ENCODE peak calls at places on chromosomes 2 and 18, in ten cellular contexts. O is fibroblast of mammary gland, R is dorsolateral prefrontal cortex, D is uterus, T is PC-3, M is foreskin fibroblast, K is neural crest cell, Q is mesothelial cell of epicardium, Z is AG10803, C is fibroblast of villous mesenchyme. A is an unnamed sample.
A peak's percentile ranks its signal among the peaks of the same experiment; 100 is the strongest.

GRCh38 chr18:64966667-64967066 is 784.1 kb upstream of the CDH7 start:
- DNase-seq in O (no peak), R (no peak), D (no peak), T (peak; percentile 39), M (peak; percentile 2), K (no peak), Q (no peak), Z (no peak), C (no peak), A (no peak)

GRCh38 chr18:49814147-49814499 is 790 bp upstream of the ACAA2 start:
- DNase-seq in O (peak; percentile 75), R (peak; percentile 33), D (peak; percentile 65), T (peak; percentile 16), M (peak; percentile 47), K (peak; percentile 50), Q (peak; percentile 32), Z (peak; percentile 58), C (peak; percentile 78), A (peak; percentile 74)

GRCh38 chr18:49817947-49818346 is 4.6 kb upstream of the ACAA2 start:
- DNase-seq in O (no peak), R (no peak), D (no peak), T (no peak), M (no peak), K (no peak), Q (no peak), Z (no peak), C (no peak), A (no peak)

GRCh38 chr2:181153886-181154285 is 173.5 kb downstream of the UBE2E3 start:
- DNase-seq in O (no peak), R (no peak), D (no peak), T (no peak), M (no peak), K (no peak), Q (no peak), Z (peak; percentile 40), C (no peak), A (no peak)

GRCh38 chr18:38966846-38967245 is 1401.2 kb upstream of the CELF4 start:
- DNase-seq in O (no peak), R (no peak), D (no peak), T (peak; percentile 3), M (no peak), K (no peak), Q (no peak), Z (no peak), C (no peak), A (no peak)

GRCh38 chr2:8806885-8807701 is 30.3 kb downstream of the KIDINS220 start:
- DNase-seq in O (no peak), R (no peak), D (no peak), T (no peak), M (no peak), K (no peak), Q (no peak), Z (no peak), C (no peak), A (no peak)

GRCh38 chr18:73791081-73791480 is 356.6 kb downstream of the FBXO15 start:
- DNase-seq in O (peak; percentile 82), R (no peak), D (no peak), T (no peak), M (peak; percentile 56), K (no peak), Q (no peak), Z (peak; percentile 79), C (peak; percentile 16), A (no peak)

GRCh38 chr2:240879105-240879504 is 10.5 kb downstream of the AGXT start:
- DNase-seq in O (no peak), R (no peak), D (no peak), T (no peak), M (no peak), K (no peak), Q (no peak), Z (no peak), C (no peak), A (no peak)

GRCh38 chr2:238134393-238134785 is 4.1 kb upstream of the KLHL30 start:
- DNase-seq in O (no peak), R (no peak), D (no peak), T (no peak), M (no peak), K (no peak), Q (no peak), Z (no peak), C (no peak), A (no peak)

GRCh38 chr2:238135601-238136150 is 2.8 kb upstream of the KLHL30 start:
- DNase-seq in O (no peak), R (no peak), D (no peak), T (no peak), M (no peak), K (no peak), Q (no peak), Z (no peak), C (no peak), A (no peak)

GRCh38 chr2:238132463-238133450 is 5.7 kb upstream of the KLHL30 start:
- DNase-seq in O (no peak), R (no peak), D (no peak), T (no peak), M (no peak), K (no peak), Q (no peak), Z (no peak), C (no peak), A (no peak)

GRCh38 chr2:238131761-238132462 is 6.6 kb upstream of the KLHL30 start:
- DNase-seq in O (no peak), R (no peak), D (no peak), T (no peak), M (no peak), K (no peak), Q (no peak), Z (no peak), C (no peak), A (no peak)

DNA sequence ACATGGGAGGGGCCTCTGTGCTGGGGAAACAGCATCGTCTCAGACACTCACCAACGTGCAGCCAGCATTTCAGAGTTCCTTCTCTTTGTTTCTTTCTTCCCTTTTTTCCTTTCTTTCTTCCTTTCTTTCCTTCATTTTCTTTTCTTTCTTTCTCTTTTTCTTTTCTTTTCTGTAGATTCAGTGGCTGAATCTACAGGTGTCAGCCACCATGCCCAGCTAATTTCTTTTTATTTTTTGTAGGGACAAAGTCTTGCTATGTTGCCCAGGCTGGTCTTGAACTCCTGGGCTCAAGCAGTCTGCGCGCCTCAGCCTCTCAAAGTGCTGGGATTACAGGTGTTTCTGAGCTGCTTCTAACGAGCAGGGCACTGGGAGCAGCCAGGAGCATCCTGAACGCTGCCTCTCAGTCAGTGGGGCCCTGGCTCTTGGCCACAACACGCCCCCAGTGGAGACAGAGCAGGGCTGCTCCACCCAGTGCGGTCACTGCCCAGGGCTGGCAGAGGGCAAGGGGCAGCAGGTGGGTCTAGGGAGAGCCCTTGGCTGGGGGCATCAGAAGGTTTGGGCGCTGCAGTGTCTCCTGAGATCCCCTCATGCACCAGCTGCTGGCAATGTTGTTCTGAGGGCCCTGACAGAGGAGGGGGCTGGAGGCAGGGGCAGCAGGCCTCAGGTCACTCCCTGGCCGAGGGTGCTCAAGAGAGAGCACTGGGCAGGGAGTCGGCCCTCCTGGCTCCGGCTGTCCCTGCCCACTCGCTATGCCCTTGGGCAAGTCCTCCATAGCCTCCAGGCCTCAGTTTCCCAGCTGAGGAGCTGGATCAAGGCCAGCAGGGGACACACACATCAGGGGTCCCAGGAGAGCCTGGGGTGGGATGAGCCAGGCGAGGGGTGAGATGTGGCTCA is 4.7 kb upstream of the KLHL30 start:
- DNase-seq in O (no peak), R (no peak), D (no peak), T (peak; percentile 6), M (no peak), K (no peak), Q (no peak), Z (no peak), C (no peak), A (no peak)
- TF ChIP-seq CTCF in O (no peak), R (no peak), D (no peak), T (no peak), M (no peak), K (no peak), Q (no peak), Z (no peak), C (no peak), A (no peak)

GRCh38 chr18:23664674-23665073 is 2.0 kb upstream of the ANKRD29 start:
- DNase-seq in O (no peak), R (no peak), D (no peak), T (no peak), M (no peak), K (no peak), Q (no peak), Z (no peak), C (no peak), A (no peak)

GRCh38 chr18:23668731-23669130 is 6.0 kb upstream of the ANKRD29 start:
- DNase-seq in O (no peak), R (no peak), D (no peak), T (peak; percentile 68), M (no peak), K (no peak), Q (no peak), Z (no peak), C (no peak), A (no peak)

GRCh38 chr18:23669804-23670203 is 7.1 kb upstream of the ANKRD29 start:
- DNase-seq in O (no peak), R (no peak), D (no peak), T (no peak), M (no peak), K (no peak), Q (no peak), Z (no peak), C (no peak), A (no peak)

GRCh38 chr18:23669202-23669766 is 6.6 kb upstream of the ANKRD29 start:
- DNase-seq in O (no peak), R (no peak), D (no peak), T (no peak), M (no peak), K (no peak), Q (no peak), Z (no peak), C (no peak), A (no peak)

DNA sequence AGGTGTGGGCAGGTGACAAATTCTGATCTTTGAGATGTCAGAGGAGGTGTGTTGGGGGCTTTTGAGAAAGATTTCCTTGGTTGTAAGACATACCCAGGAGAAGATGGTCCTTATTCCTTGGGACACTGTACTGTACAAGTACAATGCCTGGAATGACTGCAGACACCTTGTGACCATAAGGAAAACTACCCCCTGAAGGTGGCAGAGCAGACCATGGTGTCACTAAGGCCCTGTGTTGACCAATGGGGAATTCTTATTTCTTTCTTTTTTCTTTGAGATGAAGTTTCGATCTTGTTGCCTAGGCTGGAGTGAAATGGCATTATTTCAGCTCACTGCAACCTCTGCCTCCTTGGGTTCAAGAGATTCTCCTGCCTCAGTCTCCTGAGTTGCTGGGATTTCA is 4.4 kb upstream of the ANKRD29 start:
- DNase-seq in O (no peak), R (no peak), D (no peak), T (no peak), M (no peak), K (no peak), Q (no peak), Z (no peak), C (no peak), A (no peak)
- TF ChIP-seq CTCF in O (no peak), R (no peak), D (no peak), T (peak; percentile 19), M (no peak), K (no peak), Q (no peak), Z (no peak), C (no peak), A (no peak)

GRCh38 chr18:36895606-36896005 is 66.7 kb downstream of the KIAA1328 start:
- DNase-seq in O (no peak), R (no peak), D (no peak), T (no peak), M (no peak), K (no peak), Q (no peak), Z (no peak), C (no peak), A (no peak)

GRCh38 chr18:36903215-36903928 is 74.4 kb downstream of the KIAA1328 start:
- DNase-seq in O (peak; percentile 31), R (no peak), D (no peak), T (no peak), M (peak; percentile 2), K (no peak), Q (no peak), Z (peak; percentile 34), C (peak; percentile 10), A (no peak)

GRCh38 chr18:36901277-36901701 is 72.4 kb downstream of the KIAA1328 start:
- DNase-seq in O (peak; percentile 38), R (no peak), D (no peak), T (peak; percentile 27), M (peak; percentile 7), K (no peak), Q (no peak), Z (no peak), C (no peak), A (no peak)

GRCh38 chr18:36897253-36897652 is 68.3 kb downstream of the KIAA1328 start:
- DNase-seq in O (no peak), R (no peak), D (no peak), T (no peak), M (no peak), K (no peak), Q (no peak), Z (no peak), C (no peak), A (no peak)

GRCh38 chr18:36899289-36899688 is 70.4 kb downstream of the KIAA1328 start:
- DNase-seq in O (peak; percentile 59), R (no peak), D (no peak), T (peak; percentile 48), M (peak; percentile 3), K (no peak), Q (no peak), Z (no peak), C (peak; percentile 27), A (no peak)
- TF ChIP-seq CTCF in O (peak; percentile 45), R (no peak), D (no peak), T (peak; percentile 50), M (peak; percentile 3), K (peak; percentile 54), Q (no peak), Z (no peak), C (peak; percentile 33), A (no peak)

GRCh38 chr2:40820319-40820718 is 368.4 kb upstream of the SLC8A1 start:
- DNase-seq in O (peak; percentile 7), R (no peak), D (no peak), T (peak; percentile 18), M (no peak), K (no peak), Q (no peak), Z (peak; percentile 12), C (no peak), A (no peak)
- TF ChIP-seq CTCF in O (peak; percentile 15), R (no peak), D (no peak), T (peak; percentile 33), M (no peak), K (peak; percentile 22), Q (no peak), Z (peak; percentile 40), C (peak; percentile 16), A (no peak)

A was measured in omental fat pad.